ENCODE peak calls at places on chromosomes 6 and 20, in nine cellular contexts. W is uterus; Z is HTR-8/SVneo; C is stimulated activated CD8-positive, alpha-beta memory T cell treated with anti-CD3 and anti-CD28 coated beads, Interleukin-12 subunit alpha, Interleukin-12 subunit beta, amount 100 ng/mL, for 4 hours; H is cerebellar cortex; A is stimulated activated CD4-positive, alpha-beta T cell treated with anti-CD3 and anti-CD28 coated beads, Interleukin-4, amount 100 ng/mL, for 24 hours; L is ELF-1; O is suprapubic skin; J is Daoy. E is an unnamed sample.

GRCh38 chr20:63896136-63896890 is 1.4 kb downstream of the DNAJC5 start:
- DNase-seq in W (no peak), Z (peak), C (no peak), H (no peak), A (peak), L (peak), O (no peak), J (peak), E (no peak)

GRCh38 chr20:49669601-49670189 is 44.0 kb downstream of the B4GALT5 start:
- DNase-seq in W (no peak), Z (no peak), C (no peak), H (no peak), A (peak), L (no peak), O (no peak), J (no peak), E (no peak)

GRCh38 chr20:18984238-18985200 is 170.9 kb downstream of the SCP2D1 start:
- DNase-seq in W (peak), Z (no peak), C (no peak), H (no peak), A (no peak), L (no peak), O (no peak), J (peak), E (no peak)

GRCh38 chr20:20198011-20198410 is 145.7 kb downstream of the CFAP61 start:
- DNase-seq in W (no peak), Z (no peak), C (no peak), H (no peak), A (no peak), L (no peak), O (no peak), J (no peak), E (no peak)

GRCh38 chr20:45969712-45970634 is 2.0 kb downstream of the ZNF335 start:
- DNase-seq in W (peak), Z (peak), C (no peak), H (peak), A (peak), L (peak), O (peak), J (peak), E (peak)

GRCh38 chr6:96784650-96785049 is 52.6 kb downstream of the GPR63 start:
- DNase-seq in W (no peak), Z (no peak), C (no peak), H (no peak), A (no peak), L (no peak), O (no peak), J (no peak), E (no peak)

GRCh38 chr20:50446351-50447101 is 63.7 kb upstream of the PTPN1 start:
- DNase-seq in W (no peak), Z (no peak), C (no peak), H (no peak), A (no peak), L (no peak), O (no peak), J (no peak), E (no peak)

GRCh38 chr20:60097285-60097684 is 139.1 kb downstream of the CDH26 start:
- DNase-seq in W (no peak), Z (no peak), C (no peak), H (no peak), A (no peak), L (no peak), O (no peak), J (no peak), E (no peak)

GRCh38 chr6:13357551-13358075 is 29.3 kb upstream of the TBC1D7 start:
- DNase-seq in W (no peak), Z (no peak), C (no peak), H (no peak), A (peak), L (peak), O (no peak), J (peak), E (no peak)

GRCh38 chr20:50588034-50588736 is 78.0 kb downstream of the PTPN1 start:
- DNase-seq in W (peak), Z (peak), C (peak), H (peak), A (peak), L (peak), O (no peak), J (peak), E (peak)

GRCh38 chr20:58449703-58450138 is 60.7 kb downstream of the VAPB start:
- DNase-seq in W (no peak), Z (no peak), C (no peak), H (peak), A (no peak), L (no peak), O (no peak), J (no peak), E (no peak)

GRCh38 chr20:36147707-36148106 is 6.8 kb upstream of the EPB41L1 start:
- DNase-seq in W (peak), Z (no peak), C (no peak), H (no peak), A (no peak), L (no peak), O (no peak), J (no peak), E (no peak)

GRCh38 chr6:119308048-119308570 is 41.5 kb downstream of the MAN1A1 start:
- DNase-seq in W (no peak), Z (peak), C (no peak), H (no peak), A (no peak), L (no peak), O (no peak), J (peak), E (peak)

GRCh38 chr6:25700841-25701240 is 48.8 kb downstream of the SCGN start:
- DNase-seq in W (no peak), Z (no peak), C (no peak), H (peak), A (no peak), L (no peak), O (no peak), J (no peak), E (no peak)

GRCh38 chr6:37456126-37456525 is 23.1 kb downstream of the CMTR1 start:
- DNase-seq in W (no peak), Z (no peak), C (no peak), H (no peak), A (no peak), L (no peak), O (no peak), J (peak), E (no peak)

GRCh38 chr6:78910611-78911134 is 43.3 kb downstream of the IRAK1BP1 start:
- DNase-seq in W (no peak), Z (no peak), C (no peak), H (no peak), A (no peak), L (peak), O (no peak), J (no peak), E (no peak)

GRCh38 chr6:84582997-84583396 is 181.4 kb downstream of the TBX18 start:
- DNase-seq in W (no peak), Z (no peak), C (no peak), H (no peak), A (no peak), L (no peak), O (no peak), J (peak), E (no peak)

GRCh38 chr20:43955244-43956191 is 40.9 kb downstream of the TOX2 start:
- DNase-seq in W (no peak), Z (peak), C (no peak), H (peak), A (peak), L (no peak), O (no peak), J (peak), E (peak)

GRCh38 chr6:89369009-89369408 is 16.5 kb upstream of the UBE2J1 start:
- DNase-seq in W (peak), Z (no peak), C (no peak), H (peak), A (no peak), L (no peak), O (no peak), J (no peak), E (no peak)

GRCh38 chr6:32868257-32868788 is 14.3 kb downstream of the PSMB9 start:
- DNase-seq in W (peak), Z (no peak), C (peak), H (peak), A (peak), L (peak), O (peak), J (peak), E (peak)

GRCh38 chr20:14568701-14569100 is 231.3 kb upstream of the FLRT3 start:
- DNase-seq in W (no peak), Z (no peak), C (no peak), H (no peak), A (no peak), L (no peak), O (no peak), J (no peak), E (no peak)

GRCh38 chr6:117444600-117444999 is 18.9 kb upstream of the ROS1 start:
- DNase-seq in W (no peak), Z (no peak), C (no peak), H (no peak), A (no peak), L (no peak), O (no peak), J (no peak), E (no peak)

GRCh38 chr6:82365011-82365751 is 1.6 kb downstream of the TPBG start:
- DNase-seq in W (peak), Z (peak), C (no peak), H (no peak), A (no peak), L (peak), O (no peak), J (peak), E (peak)

GRCh38 chr6:136600818-136601217 is 50.6 kb upstream of the MAP7 start:
- DNase-seq in W (peak), Z (no peak), C (no peak), H (no peak), A (no peak), L (peak), O (no peak), J (no peak), E (peak)

GRCh38 chr6:15531973-15532372 is 130.9 kb downstream of the DTNBP1 start:
- DNase-seq in W (no peak), Z (no peak), C (no peak), H (no peak), A (no peak), L (no peak), O (no peak), J (no peak), E (no peak)

GRCh38 chr20:5509803-5510202 is 193.0 kb upstream of the PROKR2 start:
- DNase-seq in W (no peak), Z (no peak), C (no peak), H (no peak), A (no peak), L (no peak), O (no peak), J (no peak), E (no peak)

GRCh38 chr6:16868968-16869367 is 107.7 kb upstream of the ATXN1 start:
- DNase-seq in W (no peak), Z (no peak), C (no peak), H (no peak), A (no peak), L (no peak), O (no peak), J (peak), E (no peak)

GRCh38 chr6:53376661-53377226 is 28.0 kb upstream of the ELOVL5 start:
- DNase-seq in W (no peak), Z (no peak), C (no peak), H (no peak), A (no peak), L (no peak), O (no peak), J (no peak), E (no peak)

GRCh38 chr6:151112130-151112529 is 127.6 kb upstream of the AKAP12 start:
- DNase-seq in W (no peak), Z (no peak), C (no peak), H (no peak), A (no peak), L (no peak), O (no peak), J (no peak), E (no peak)

GRCh38 chr20:53869466-53870258 is 200.7 kb downstream of the BCAS1 start:
- DNase-seq in W (peak), Z (peak), C (no peak), H (peak), A (peak), L (peak), O (no peak), J (peak), E (peak)

GRCh38 chr6:70086806-70087205 is 216.1 kb downstream of the COL9A1 start:
- DNase-seq in W (no peak), Z (no peak), C (no peak), H (no peak), A (no peak), L (no peak), O (no peak), J (no peak), E (no peak)

GRCh38 chr20:48722002-48722731 is 105.6 kb downstream of the PREX1 start:
- DNase-seq in W (no peak), Z (no peak), C (no peak), H (no peak), A (no peak), L (no peak), O (no peak), J (peak), E (peak)

GRCh38 chr20:35627121-35627520 is 11.5 kb downstream of the SPAG4 start:
- DNase-seq in W (no peak), Z (no peak), C (no peak), H (no peak), A (no peak), L (no peak), O (no peak), J (no peak), E (no peak)

GRCh38 chr6:159819098-159819497 is 19.0 kb downstream of the PNLDC1 start:
- DNase-seq in W (no peak), Z (no peak), C (no peak), H (no peak), A (no peak), L (no peak), O (peak), J (no peak), E (no peak)

GRCh38 chr20:51404297-51405060 is 138.0 kb downstream of the NFATC2 start:
- DNase-seq in W (no peak), Z (no peak), C (peak), H (no peak), A (peak), L (peak), O (no peak), J (no peak), E (no peak)